ENCODE peak calls at places on chromosomes 2 and 18, in four cellular contexts. One of them, this sample, is unnamed.

GRCh38 chr18:24553886-24554285 is 93.4 kb downstream of the HRH4 start:
- DNase-seq in EL: no peak
- DNase-seq in effector memory CD8-positive, alpha-beta T cell: no peak
- DNase-seq in GM12865: no peak
- DNase-seq in this sample: no peak

GRCh38 chr18:46035701-46036680 is 36.1 kb downstream of the PSTPIP2 start:
- DNase-seq in EL: peak; percentile 37
- DNase-seq in effector memory CD8-positive, alpha-beta T cell: no peak
- DNase-seq in GM12865: no peak
- DNase-seq in this sample: no peak

GRCh38 chr2:63765117-63765516 is 76.6 kb upstream of the UGP2 start:
- DNase-seq in EL: no peak
- DNase-seq in effector memory CD8-positive, alpha-beta T cell: no peak
- DNase-seq in GM12865: no peak
- DNase-seq in this sample: no peak

GRCh38 chr2:71129114-71129890 is 727 bp downstream of the MCEE start:
- DNase-seq in EL: peak; percentile 16
- DNase-seq in effector memory CD8-positive, alpha-beta T cell: no peak
- DNase-seq in GM12865: no peak
- DNase-seq in this sample: no peak

GRCh38 chr18:21270453-21270852 is 28.4 kb downstream of the GREB1L start:
- DNase-seq in EL: peak; percentile 33
- DNase-seq in effector memory CD8-positive, alpha-beta T cell: no peak
- DNase-seq in GM12865: no peak
- DNase-seq in this sample: no peak

GRCh38 chr2:232405943-232406510 is 617 bp upstream of the ALPG start:
- DNase-seq in EL: no peak
- DNase-seq in effector memory CD8-positive, alpha-beta T cell: no peak
- DNase-seq in GM12865: no peak
- DNase-seq in this sample: no peak

GRCh38 chr2:235027558-235028214 is 75.9 kb downstream of the SH3BP4 start:
- DNase-seq in EL: peak; percentile 59
- DNase-seq in effector memory CD8-positive, alpha-beta T cell: no peak
- DNase-seq in GM12865: no peak
- DNase-seq in this sample: no peak

GRCh38 chr18:27713727-27714080 is 463.2 kb downstream of the CDH2 start:
- DNase-seq in EL: peak; percentile 84
- DNase-seq in effector memory CD8-positive, alpha-beta T cell: no peak
- DNase-seq in GM12865: no peak
- DNase-seq in this sample: no peak

GRCh38 chr2:7418343-7418742 is 501.1 kb downstream of the RNF144A start:
- DNase-seq in EL: no peak
- DNase-seq in effector memory CD8-positive, alpha-beta T cell: no peak
- DNase-seq in GM12865: no peak
- DNase-seq in this sample: no peak

GRCh38 chr18:59629894-59630293 is 67.3 kb downstream of the CCBE1 start:
- DNase-seq in EL: no peak
- DNase-seq in effector memory CD8-positive, alpha-beta T cell: no peak
- DNase-seq in GM12865: no peak
- DNase-seq in this sample: no peak

GRCh38 chr2:237686659-237687136 is 59.3 kb downstream of the LRRFIP1 start:
- DNase-seq in EL: peak; percentile 38
- DNase-seq in effector memory CD8-positive, alpha-beta T cell: no peak
- DNase-seq in GM12865: peak; percentile 36
- DNase-seq in this sample: no peak

GRCh38 chr2:71742953-71743601 is 289.7 kb downstream of the DYSF start:
- DNase-seq in EL: peak; percentile 93
- DNase-seq in effector memory CD8-positive, alpha-beta T cell: no peak
- DNase-seq in GM12865: no peak
- DNase-seq in this sample: no peak

GRCh38 chr18:29234751-29235150 is 1057.8 kb upstream of the CDH2 start:
- DNase-seq in EL: no peak
- DNase-seq in effector memory CD8-positive, alpha-beta T cell: no peak
- DNase-seq in GM12865: no peak
- DNase-seq in this sample: no peak

GRCh38 chr2:150575861-150576260 is 88.4 kb upstream of the RND3 start:
- DNase-seq in EL: no peak
- DNase-seq in effector memory CD8-positive, alpha-beta T cell: no peak
- DNase-seq in GM12865: no peak
- DNase-seq in this sample: no peak

GRCh38 chr2:176814740-176815367 is 397.7 kb upstream of the HNRNPA3 start:
- DNase-seq in EL: peak; percentile 3
- DNase-seq in effector memory CD8-positive, alpha-beta T cell: no peak
- DNase-seq in GM12865: peak; percentile 52
- DNase-seq in this sample: peak; percentile 8

GRCh38 chr18:33583901-33584300 is 5.9 kb downstream of the ASXL3 start:
- DNase-seq in EL: no peak
- DNase-seq in effector memory CD8-positive, alpha-beta T cell: no peak
- DNase-seq in GM12865: no peak
- DNase-seq in this sample: no peak

GRCh38 chr2:127650041-127650784 is 4.3 kb downstream of the GPR17 start:
- DNase-seq in EL: no peak
- DNase-seq in effector memory CD8-positive, alpha-beta T cell: no peak
- DNase-seq in GM12865: no peak
- DNase-seq in this sample: no peak

GRCh38 chr18:47758000-47758399 is 172.5 kb downstream of the SMAD2 start:
- DNase-seq in EL: no peak
- DNase-seq in effector memory CD8-positive, alpha-beta T cell: no peak
- DNase-seq in GM12865: no peak
- DNase-seq in this sample: no peak

GRCh38 chr18:65458871-65459270 is 291.9 kb upstream of the CDH7 start:
- DNase-seq in EL: no peak
- DNase-seq in effector memory CD8-positive, alpha-beta T cell: no peak
- DNase-seq in GM12865: no peak
- DNase-seq in this sample: no peak

GRCh38 chr2:61537590-61538178 is 472 bp downstream of the XPO1 start:
- DNase-seq in EL: no peak
- DNase-seq in effector memory CD8-positive, alpha-beta T cell: no peak
- DNase-seq in GM12865: no peak
- DNase-seq in this sample: no peak

GRCh38 chr2:43273477-43273876 is 47.1 kb upstream of the ZFP36L2 start:
- DNase-seq in EL: peak; percentile 52
- DNase-seq in effector memory CD8-positive, alpha-beta T cell: no peak
- DNase-seq in GM12865: peak; percentile 13
- DNase-seq in this sample: no peak

GRCh38 chr18:6370886-6371635 is 43.6 kb downstream of the L3MBTL4 start:
- DNase-seq in EL: no peak
- DNase-seq in effector memory CD8-positive, alpha-beta T cell: no peak
- DNase-seq in GM12865: no peak
- DNase-seq in this sample: no peak

GRCh38 chr2:24839729-24840128 is 46.5 kb downstream of the CENPO start:
- DNase-seq in EL: no peak
- DNase-seq in effector memory CD8-positive, alpha-beta T cell: no peak
- DNase-seq in GM12865: no peak
- DNase-seq in this sample: no peak

GRCh38 chr2:105517814-105518705 is 119.2 kb upstream of the FHL2 start:
- DNase-seq in EL: peak; percentile 62
- DNase-seq in effector memory CD8-positive, alpha-beta T cell: no peak
- DNase-seq in GM12865: no peak
- DNase-seq in this sample: no peak

GRCh38 chr2:148177559-148177958 is 156.7 kb downstream of the MBD5 start:
- DNase-seq in EL: no peak
- DNase-seq in effector memory CD8-positive, alpha-beta T cell: no peak
- DNase-seq in GM12865: no peak
- DNase-seq in this sample: no peak

GRCh38 chr2:196584903-196585302 is 54.6 kb upstream of the CCDC150 start:
- DNase-seq in EL: no peak
- DNase-seq in effector memory CD8-positive, alpha-beta T cell: no peak
- DNase-seq in GM12865: no peak
- DNase-seq in this sample: no peak

GRCh38 chr2:136025057-136025973 is 39.9 kb upstream of the DARS1 start:
- DNase-seq in EL: no peak
- DNase-seq in effector memory CD8-positive, alpha-beta T cell: no peak
- DNase-seq in GM12865: peak; percentile 33
- DNase-seq in this sample: no peak

GRCh38 chr2:136178941-136179601 is 61.1 kb upstream of the CXCR4 start:
- DNase-seq in EL: no peak
- DNase-seq in effector memory CD8-positive, alpha-beta T cell: no peak
- DNase-seq in GM12865: no peak
- DNase-seq in this sample: no peak

GRCh38 chr2:207473203-207473865 is 56.4 kb upstream of the CREB1 start:
- DNase-seq in EL: peak; percentile 81
- DNase-seq in effector memory CD8-positive, alpha-beta T cell: no peak
- DNase-seq in GM12865: peak; percentile 73
- DNase-seq in this sample: peak; percentile 30

GRCh38 chr2:114661926-114662670 is 219.7 kb downstream of the DPP10 start:
- DNase-seq in EL: no peak
- DNase-seq in effector memory CD8-positive, alpha-beta T cell: no peak
- DNase-seq in GM12865: no peak
- DNase-seq in this sample: no peak

GRCh38 chr18:43590182-43590903 is 313.1 kb upstream of the SYT4 start:
- DNase-seq in EL: no peak
- DNase-seq in effector memory CD8-positive, alpha-beta T cell: no peak
- DNase-seq in GM12865: no peak
- DNase-seq in this sample: no peak

GRCh38 chr18:64258111-64258650 is 109.3 kb upstream of the LINC00305 start:
- DNase-seq in EL: no peak
- DNase-seq in effector memory CD8-positive, alpha-beta T cell: no peak
- DNase-seq in GM12865: no peak
- DNase-seq in this sample: no peak

GRCh38 chr18:48860276-48861180 is 90.2 kb downstream of the SMAD7 start:
- DNase-seq in EL: no peak
- DNase-seq in effector memory CD8-positive, alpha-beta T cell: no peak
- DNase-seq in GM12865: no peak
- DNase-seq in this sample: no peak

GRCh38 chr2:133817680-133818566 is 249.7 kb upstream of the NCKAP5 start:
- DNase-seq in EL: peak; percentile 97
- DNase-seq in effector memory CD8-positive, alpha-beta T cell: no peak
- DNase-seq in GM12865: no peak
- DNase-seq in this sample: no peak

GRCh38 chr2:214127178-214127970 is 283.5 kb upstream of the VWC2L start:
- DNase-seq in EL: peak; percentile 76
- DNase-seq in effector memory CD8-positive, alpha-beta T cell: no peak
- DNase-seq in GM12865: no peak
- DNase-seq in this sample: no peak